ENCODE peak calls at places on chromosomes 7 and 10, in six cellular contexts. One of them, this sample, is unnamed.

GRCh38 chr10:133444342-133445267 is 9.1 kb upstream of the SCART1 start:
- DNase-seq in PC-3: no peak
- DNase-seq in B cell: peak
- DNase-seq in cardiac fibroblast: no peak
- DNase-seq in heart left ventricle: no peak
- DNase-seq in GM10248: no peak
- DNase-seq in this sample: no peak

GRCh38 chr7:132386249-132386681 is 190.0 kb downstream of the PLXNA4 start:
- DNase-seq in PC-3: no peak
- DNase-seq in B cell: no peak
- DNase-seq in cardiac fibroblast: peak
- DNase-seq in heart left ventricle: peak
- DNase-seq in GM10248: no peak
- DNase-seq in this sample: no peak

GRCh38 chr10:119078422-119079179 is 2.0 kb downstream of the EIF3A start:
- DNase-seq in PC-3: no peak
- DNase-seq in B cell: no peak
- DNase-seq in cardiac fibroblast: no peak
- DNase-seq in heart left ventricle: no peak
- DNase-seq in GM10248: no peak
- DNase-seq in this sample: no peak

GRCh38 chr10:24891823-24892222 is 60.6 kb downstream of the PRTFDC1 start:
- DNase-seq in PC-3: peak
- DNase-seq in B cell: no peak
- DNase-seq in cardiac fibroblast: peak
- DNase-seq in heart left ventricle: no peak
- DNase-seq in GM10248: no peak
- DNase-seq in this sample: no peak

GRCh38 chr10:73019100-73019499 is 64.5 kb upstream of the PLA2G12B start:
- DNase-seq in PC-3: peak
- DNase-seq in B cell: no peak
- DNase-seq in cardiac fibroblast: no peak
- DNase-seq in heart left ventricle: no peak
- DNase-seq in GM10248: no peak
- DNase-seq in this sample: no peak

GRCh38 chr10:32937824-32938482 is 20.1 kb downstream of the ITGB1 start:
- DNase-seq in PC-3: no peak
- DNase-seq in B cell: no peak
- DNase-seq in cardiac fibroblast: peak
- DNase-seq in heart left ventricle: no peak
- DNase-seq in GM10248: no peak
- DNase-seq in this sample: no peak

GRCh38 chr7:26440993-26441636 is 149.5 kb downstream of the SNX10 start:
- DNase-seq in PC-3: no peak
- DNase-seq in B cell: no peak
- DNase-seq in cardiac fibroblast: no peak
- DNase-seq in heart left ventricle: no peak
- DNase-seq in GM10248: no peak
- DNase-seq in this sample: no peak

GRCh38 chr10:88958721-88959120 is 6.1 kb upstream of the ACTA2 start:
- DNase-seq in PC-3: no peak
- DNase-seq in B cell: no peak
- DNase-seq in cardiac fibroblast: no peak
- DNase-seq in heart left ventricle: no peak
- DNase-seq in GM10248: no peak
- DNase-seq in this sample: no peak

GRCh38 chr7:158811461-158811860 is 17.8 kb downstream of the ESYT2 start:
- DNase-seq in PC-3: peak
- DNase-seq in B cell: no peak
- DNase-seq in cardiac fibroblast: peak
- DNase-seq in heart left ventricle: no peak
- DNase-seq in GM10248: no peak
- DNase-seq in this sample: no peak

GRCh38 chr7:12328888-12329770 is 74.5 kb downstream of the VWDE start:
- DNase-seq in PC-3: no peak
- DNase-seq in B cell: no peak
- DNase-seq in cardiac fibroblast: no peak
- DNase-seq in heart left ventricle: no peak
- DNase-seq in GM10248: no peak
- DNase-seq in this sample: no peak

GRCh38 chr10:70078329-70078728 is 25.7 kb downstream of the MACROH2A2 start:
- DNase-seq in PC-3: peak
- DNase-seq in B cell: no peak
- DNase-seq in cardiac fibroblast: no peak
- DNase-seq in heart left ventricle: no peak
- DNase-seq in GM10248: no peak
- DNase-seq in this sample: no peak

GRCh38 chr7:40720401-40720800 is 585.6 kb downstream of the SUGCT start:
- DNase-seq in PC-3: peak
- DNase-seq in B cell: no peak
- DNase-seq in cardiac fibroblast: no peak
- DNase-seq in heart left ventricle: no peak
- DNase-seq in GM10248: no peak
- DNase-seq in this sample: no peak

GRCh38 chr10:11874568-11875182 is 51.5 kb downstream of the PROSER2 start:
- DNase-seq in PC-3: peak
- DNase-seq in B cell: no peak
- DNase-seq in cardiac fibroblast: peak
- DNase-seq in heart left ventricle: peak
- DNase-seq in GM10248: peak
- DNase-seq in this sample: peak

GRCh38 chr7:49597805-49598204 is 175.6 kb upstream of the VWC2 start:
- DNase-seq in PC-3: no peak
- DNase-seq in B cell: no peak
- DNase-seq in cardiac fibroblast: no peak
- DNase-seq in heart left ventricle: no peak
- DNase-seq in GM10248: no peak
- DNase-seq in this sample: no peak

GRCh38 chr7:23597908-23598224 is 684 bp downstream of the CCDC126 start:
- DNase-seq in PC-3: no peak
- DNase-seq in B cell: no peak
- DNase-seq in cardiac fibroblast: no peak
- DNase-seq in heart left ventricle: no peak
- DNase-seq in GM10248: peak
- DNase-seq in this sample: peak

GRCh38 chr10:34181545-34182300 is 633.4 kb downstream of the PARD3 start:
- DNase-seq in PC-3: no peak
- DNase-seq in B cell: no peak
- DNase-seq in cardiac fibroblast: peak
- DNase-seq in heart left ventricle: peak
- DNase-seq in GM10248: no peak
- DNase-seq in this sample: no peak

GRCh38 chr7:94904982-94905381 is 2.4 kb upstream of the PPP1R9A start:
- DNase-seq in PC-3: no peak
- DNase-seq in B cell: no peak
- DNase-seq in cardiac fibroblast: no peak
- DNase-seq in heart left ventricle: no peak
- DNase-seq in GM10248: no peak
- DNase-seq in this sample: no peak

GRCh38 chr7:2475678-2476015 is 551 bp downstream of the GRIFIN start:
- DNase-seq in PC-3: no peak
- DNase-seq in B cell: no peak
- DNase-seq in cardiac fibroblast: no peak
- DNase-seq in heart left ventricle: no peak
- DNase-seq in GM10248: no peak
- DNase-seq in this sample: no peak

GRCh38 chr10:87618470-87619423 is 40.9 kb upstream of the PAPSS2 start:
- DNase-seq in PC-3: peak
- DNase-seq in B cell: no peak
- DNase-seq in cardiac fibroblast: peak
- DNase-seq in heart left ventricle: no peak
- DNase-seq in GM10248: no peak
- DNase-seq in this sample: no peak

GRCh38 chr10:14564268-14564744 is 210.4 kb downstream of the FAM107B start:
- DNase-seq in PC-3: no peak
- DNase-seq in B cell: no peak
- DNase-seq in cardiac fibroblast: no peak
- DNase-seq in heart left ventricle: no peak
- DNase-seq in GM10248: no peak
- DNase-seq in this sample: no peak

GRCh38 chr10:4568086-4568485 is 257.9 kb upstream of the AKR1E2 start:
- DNase-seq in PC-3: no peak
- DNase-seq in B cell: no peak
- DNase-seq in cardiac fibroblast: no peak
- DNase-seq in heart left ventricle: no peak
- DNase-seq in GM10248: no peak
- DNase-seq in this sample: no peak

GRCh38 chr10:89001428-89002072 is 11.0 kb downstream of the FAS start:
- DNase-seq in PC-3: no peak
- DNase-seq in B cell: no peak
- DNase-seq in cardiac fibroblast: peak
- DNase-seq in heart left ventricle: no peak
- DNase-seq in GM10248: no peak
- DNase-seq in this sample: no peak

GRCh38 chr7:156173346-156173745 is 361.1 kb upstream of the SHH start:
- DNase-seq in PC-3: no peak
- DNase-seq in B cell: no peak
- DNase-seq in cardiac fibroblast: no peak
- DNase-seq in heart left ventricle: no peak
- DNase-seq in GM10248: no peak
- DNase-seq in this sample: no peak

GRCh38 chr10:80664071-80664680 is 126.5 kb downstream of the SH2D4B start:
- DNase-seq in PC-3: peak
- DNase-seq in B cell: peak
- DNase-seq in cardiac fibroblast: peak
- DNase-seq in heart left ventricle: peak
- DNase-seq in GM10248: peak
- DNase-seq in this sample: peak

DNA sequence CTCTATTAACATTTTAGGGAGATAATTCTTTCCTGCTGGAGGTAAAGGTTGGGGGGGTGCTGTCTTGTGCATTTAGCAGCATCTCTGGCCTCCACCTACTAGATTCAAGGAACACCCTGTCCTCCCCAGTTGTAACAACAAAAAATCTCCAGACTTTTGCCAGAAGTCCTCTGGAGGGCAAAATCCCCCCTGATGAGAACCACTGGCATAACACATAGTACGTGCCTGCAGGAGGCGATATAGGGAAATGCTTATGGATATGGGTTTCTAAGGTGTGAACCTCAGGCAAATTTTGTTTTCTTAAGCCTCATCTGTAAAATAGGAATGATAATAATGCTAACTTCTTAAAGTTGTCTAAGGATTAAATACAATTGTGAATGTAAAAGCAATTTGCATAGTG is 2.9 kb upstream of the OSBPL3 start:
- DNase-seq in PC-3: peak
- DNase-seq in B cell: no peak
- DNase-seq in cardiac fibroblast: no peak
- DNase-seq in heart left ventricle: no peak
- DNase-seq in GM10248: no peak
- DNase-seq in this sample: no peak
- TF ChIP-seq CTCF in PC-3: peak
- TF ChIP-seq CTCF in B cell: no peak
- TF ChIP-seq CTCF in cardiac fibroblast: peak
- TF ChIP-seq CTCF in heart left ventricle: no peak
- TF ChIP-seq CTCF in GM10248: no peak
- TF ChIP-seq CTCF in this sample: peak

DNA sequence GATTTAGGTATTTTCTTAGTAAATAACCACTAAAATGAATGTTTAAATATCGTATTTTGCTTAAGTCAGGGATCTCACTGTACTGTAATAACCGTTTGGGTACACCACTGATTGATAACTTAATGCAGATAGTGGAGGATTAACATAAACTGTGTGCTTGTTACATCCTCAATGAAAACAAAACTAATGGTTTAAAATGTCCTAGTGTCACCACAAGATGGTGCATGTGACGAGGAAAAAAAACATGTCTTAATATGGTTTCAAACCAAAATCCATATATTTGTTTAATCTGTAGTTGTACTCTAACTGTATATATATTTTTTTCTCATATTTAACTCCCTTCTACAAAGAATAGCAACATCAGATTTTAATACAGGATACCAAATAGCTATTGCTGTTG is 19.2 kb downstream of the ARMC10 start:
- DNase-seq in PC-3: peak
- DNase-seq in B cell: no peak
- DNase-seq in cardiac fibroblast: peak
- DNase-seq in heart left ventricle: no peak
- DNase-seq in GM10248: no peak
- DNase-seq in this sample: no peak
- TF ChIP-seq CTCF in PC-3: peak
- TF ChIP-seq CTCF in B cell: no peak
- TF ChIP-seq CTCF in cardiac fibroblast: peak
- TF ChIP-seq CTCF in heart left ventricle: no peak
- TF ChIP-seq CTCF in GM10248: no peak
- TF ChIP-seq CTCF in this sample: no peak

GRCh38 chr7:113460067-113460466 is 341.7 kb upstream of the SMIM30 start:
- DNase-seq in PC-3: no peak
- DNase-seq in B cell: no peak
- DNase-seq in cardiac fibroblast: no peak
- DNase-seq in heart left ventricle: no peak
- DNase-seq in GM10248: no peak
- DNase-seq in this sample: no peak
- TF ChIP-seq CTCF in PC-3: no peak
- TF ChIP-seq CTCF in B cell: no peak
- TF ChIP-seq CTCF in cardiac fibroblast: no peak
- TF ChIP-seq CTCF in heart left ventricle: no peak
- TF ChIP-seq CTCF in GM10248: no peak
- TF ChIP-seq CTCF in this sample: no peak

DNA sequence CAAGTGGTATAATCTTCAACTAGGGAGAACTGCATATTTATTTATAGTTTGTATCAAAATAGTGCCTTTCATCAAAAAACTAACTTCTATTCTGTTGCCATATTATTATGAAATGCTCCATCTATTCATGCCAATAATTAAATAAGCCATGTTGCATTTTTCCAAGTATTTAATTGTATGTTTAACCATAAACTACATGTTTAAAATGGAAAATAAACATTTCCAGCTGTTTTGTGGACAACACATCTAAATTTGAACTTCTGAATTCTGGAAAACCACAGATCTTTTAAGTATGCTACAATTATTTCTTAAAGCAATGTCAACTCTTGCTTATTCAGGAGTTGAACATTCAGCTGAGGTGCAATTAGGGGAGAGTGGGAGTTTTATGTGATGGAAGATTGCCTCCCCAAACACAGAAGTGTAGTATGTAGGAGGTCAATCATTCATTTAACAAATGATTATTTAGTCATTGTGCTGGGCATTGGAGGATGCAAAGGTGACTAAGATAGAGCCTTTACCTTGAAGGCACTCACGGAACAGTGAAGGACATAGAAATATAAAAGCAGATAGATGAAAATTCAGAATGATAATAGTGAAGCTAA is 80.7 kb upstream of the PPP1R3C start:
- DNase-seq in PC-3: no peak
- DNase-seq in B cell: no peak
- DNase-seq in cardiac fibroblast: no peak
- DNase-seq in heart left ventricle: no peak
- DNase-seq in GM10248: no peak
- DNase-seq in this sample: no peak
- TF ChIP-seq CTCF in PC-3: no peak
- TF ChIP-seq CTCF in B cell: no peak
- TF ChIP-seq CTCF in cardiac fibroblast: no peak
- TF ChIP-seq CTCF in heart left ventricle: no peak
- TF ChIP-seq CTCF in GM10248: no peak
- TF ChIP-seq CTCF in this sample: no peak

GRCh38 chr7:148242271-148242801 is 348.2 kb upstream of the C7orf33 start:
- DNase-seq in PC-3: peak
- DNase-seq in B cell: peak
- DNase-seq in cardiac fibroblast: peak
- DNase-seq in heart left ventricle: no peak
- DNase-seq in GM10248: peak
- DNase-seq in this sample: peak
- TF ChIP-seq CTCF in PC-3: peak
- TF ChIP-seq CTCF in B cell: peak
- TF ChIP-seq CTCF in cardiac fibroblast: peak
- TF ChIP-seq CTCF in heart left ventricle: peak
- TF ChIP-seq CTCF in GM10248: peak
- TF ChIP-seq CTCF in this sample: peak

GRCh38 chr7:74364061-74364460 is 74.9 kb downstream of the CLIP2 start:
- DNase-seq in PC-3: peak
- DNase-seq in B cell: no peak
- DNase-seq in cardiac fibroblast: no peak
- DNase-seq in heart left ventricle: no peak
- DNase-seq in GM10248: no peak
- DNase-seq in this sample: no peak
- TF ChIP-seq CTCF in PC-3: peak
- TF ChIP-seq CTCF in B cell: no peak
- TF ChIP-seq CTCF in cardiac fibroblast: peak
- TF ChIP-seq CTCF in heart left ventricle: no peak
- TF ChIP-seq CTCF in GM10248: no peak
- TF ChIP-seq CTCF in this sample: no peak

This sample was measured in GM20000.